ENCODE peak calls at places on chromosomes 5 and 9, in ten cellular contexts. W is ovary; S is left lung; M is naive thymus-derived CD4-positive, alpha-beta T cell; T is fibroblast of lung; D is IMR-90; J is PC-9; Y is AG04450; N is mesendoderm; O is heart left ventricle. R is an unnamed sample.

GRCh38 chr9:75775966-75776691 is 114.3 kb upstream of the PCSK5 start:
- DNase-seq in W (no peak), S (no peak), M (no peak), T (no peak), D (no peak), J (no peak), Y (no peak), N (no peak), O (no peak), R (no peak)

GRCh38 chr9:131720330-131720729 is 19.5 kb downstream of the RAPGEF1 start:
- DNase-seq in W (no peak), S (no peak), M (no peak), T (no peak), D (no peak), J (no peak), Y (no peak), N (no peak), O (no peak), R (no peak)

GRCh38 chr9:121700165-121700830 is 48.9 kb downstream of the DAB2IP start:
- DNase-seq in W (peak), S (peak), M (no peak), T (peak), D (peak), J (peak), Y (no peak), N (peak), O (peak), R (peak)

GRCh38 chr9:87445646-87446045 is 52.0 kb upstream of the DAPK1 start:
- DNase-seq in W (no peak), S (no peak), M (peak), T (peak), D (peak), J (peak), Y (no peak), N (peak), O (peak), R (peak)

GRCh38 chr9:10562581-10563343 is 50.0 kb downstream of the PTPRD start:
- DNase-seq in W (no peak), S (no peak), M (no peak), T (peak), D (no peak), J (no peak), Y (no peak), N (peak), O (no peak), R (no peak)

GRCh38 chr5:72252574-72253155 is 67.4 kb downstream of the MRPS27 start:
- DNase-seq in W (no peak), S (no peak), M (no peak), T (peak), D (no peak), J (no peak), Y (no peak), N (no peak), O (no peak), R (no peak)

GRCh38 chr9:34384368-34385165 is 7.9 kb upstream of the MYORG start:
- DNase-seq in W (no peak), S (no peak), M (no peak), T (no peak), D (no peak), J (no peak), Y (no peak), N (no peak), O (no peak), R (no peak)

GRCh38 chr5:1806199-1806598 is 5.0 kb downstream of the NDUFS6 start:
- DNase-seq in W (no peak), S (no peak), M (no peak), T (no peak), D (no peak), J (no peak), Y (no peak), N (no peak), O (no peak), R (no peak)

GRCh38 chr5:151063136-151063544 is 17.7 kb downstream of the TNIP1 start:
- DNase-seq in W (peak), S (no peak), M (no peak), T (peak), D (peak), J (no peak), Y (no peak), N (no peak), O (peak), R (no peak)

GRCh38 chr9:132125944-132126720 is 35.7 kb upstream of the NTNG2 start:
- DNase-seq in W (no peak), S (no peak), M (no peak), T (no peak), D (no peak), J (no peak), Y (no peak), N (no peak), O (no peak), R (no peak)

GRCh38 chr9:133692364-133692985 is 45.7 kb downstream of the SARDH start:
- DNase-seq in W (no peak), S (peak), M (no peak), T (no peak), D (no peak), J (no peak), Y (no peak), N (no peak), O (peak), R (no peak)

GRCh38 chr5:96885518-96886338 is 9.4 kb downstream of the ERAP2 start:
- DNase-seq in W (no peak), S (no peak), M (peak), T (peak), D (no peak), J (no peak), Y (no peak), N (no peak), O (no peak), R (no peak)

GRCh38 chr9:125091121-125091520 is 52.2 kb downstream of the SCAI start:
- DNase-seq in W (no peak), S (no peak), M (no peak), T (no peak), D (no peak), J (no peak), Y (no peak), N (no peak), O (no peak), R (no peak)

DNA sequence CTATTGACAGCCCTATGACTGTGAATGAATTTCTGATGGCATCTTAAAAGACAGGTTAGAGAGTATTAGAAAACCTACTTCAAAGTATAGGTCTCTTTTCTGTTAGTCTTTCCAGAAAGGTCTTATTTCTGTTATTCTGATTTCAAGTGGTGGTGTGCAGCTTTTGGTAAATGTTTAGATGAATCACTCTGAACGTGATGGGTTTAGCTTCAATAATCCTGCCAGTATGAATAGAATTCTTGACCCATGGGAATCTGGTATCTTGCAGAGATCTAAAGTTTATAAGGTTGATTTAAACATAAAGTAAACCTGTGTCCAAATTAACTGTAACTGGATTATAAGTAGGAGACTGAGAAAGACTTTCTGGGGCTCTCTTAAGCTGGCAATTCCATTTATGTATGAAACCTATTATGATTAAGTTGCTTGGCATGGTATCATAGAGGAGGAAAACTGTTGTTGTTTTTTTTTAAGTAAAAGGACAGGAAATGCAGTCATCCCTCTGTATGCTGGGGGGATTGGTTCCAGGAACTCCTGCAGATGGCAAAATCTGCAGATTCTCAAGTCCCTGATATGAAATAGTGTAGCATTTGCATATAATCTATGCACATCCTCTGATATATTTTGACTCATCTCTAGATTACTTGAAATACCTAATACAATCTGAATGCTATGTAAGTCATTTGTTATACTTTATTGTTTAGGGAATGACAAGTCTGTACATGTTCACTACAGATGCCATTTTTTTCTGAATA is 77.0 kb upstream of the ADAMTS19 start:
- DNase-seq in W (no peak), S (no peak), M (no peak), T (peak), D (peak), J (no peak), Y (no peak), N (no peak), O (no peak), R (no peak)
- H3K27ac ChIP-seq in W (no peak), S (no peak), M (no peak), T (no peak), D (peak), J (no peak), Y (no peak), N (no peak), O (no peak), R (no peak)

GRCh38 chr5:172185096-172185461 is 2.9 kb downstream of the STK10 start:
- DNase-seq in W (no peak), S (no peak), M (no peak), T (no peak), D (no peak), J (no peak), Y (no peak), N (no peak), O (no peak), R (no peak)
- H3K27ac ChIP-seq in W (no peak), S (peak), M (peak), T (no peak), D (no peak), J (peak), Y (no peak), N (no peak), O (peak), R (peak)

DNA sequence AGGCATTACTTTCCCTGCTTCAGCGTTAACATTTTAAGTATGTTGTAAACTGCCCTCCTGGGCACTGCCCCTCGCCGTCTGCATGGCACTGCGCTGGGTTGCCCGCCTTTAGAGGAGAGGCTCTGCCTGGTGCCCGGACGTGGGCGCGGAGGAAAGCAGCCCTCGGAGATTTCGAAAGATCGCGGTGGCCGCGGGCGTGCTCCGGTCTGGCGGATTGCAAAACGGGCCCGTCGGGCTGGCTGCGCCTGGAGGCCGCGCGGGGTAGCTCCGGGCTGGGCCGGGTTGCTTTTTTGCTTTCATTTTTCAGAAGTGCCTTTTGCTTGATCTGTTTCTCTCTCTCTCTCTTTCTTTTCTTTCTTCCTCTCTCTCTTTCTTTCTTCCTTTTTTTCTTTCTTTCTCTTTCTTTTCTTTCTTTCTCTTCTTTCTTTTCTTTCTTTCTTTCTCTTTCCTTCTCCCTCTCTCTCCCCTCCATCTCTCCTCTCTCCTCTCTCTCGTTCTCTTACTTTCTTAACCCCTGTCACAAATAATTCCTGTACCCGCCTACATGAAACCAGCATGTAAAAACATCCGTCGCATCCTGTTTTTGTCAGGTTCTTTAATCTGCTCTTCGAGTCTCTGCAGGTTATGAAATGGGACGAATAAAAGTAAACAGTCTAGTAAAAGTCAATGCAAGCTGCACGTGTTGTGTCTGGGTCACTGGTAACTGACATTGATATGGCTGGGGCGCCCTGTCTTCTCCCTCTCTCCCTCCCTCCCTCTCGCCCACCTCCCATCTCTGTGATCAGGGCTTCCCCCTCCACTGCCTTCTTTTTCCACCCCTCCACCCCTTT is 1.7 kb downstream of the FST start:
- DNase-seq in W (peak), S (peak), M (peak), T (peak), D (peak), J (peak), Y (no peak), N (peak), O (peak), R (peak)
- H3K27ac ChIP-seq in W (no peak), S (peak), M (no peak), T (peak), D (peak), J (no peak), Y (peak), N (no peak), O (peak), R (peak)

DNA sequence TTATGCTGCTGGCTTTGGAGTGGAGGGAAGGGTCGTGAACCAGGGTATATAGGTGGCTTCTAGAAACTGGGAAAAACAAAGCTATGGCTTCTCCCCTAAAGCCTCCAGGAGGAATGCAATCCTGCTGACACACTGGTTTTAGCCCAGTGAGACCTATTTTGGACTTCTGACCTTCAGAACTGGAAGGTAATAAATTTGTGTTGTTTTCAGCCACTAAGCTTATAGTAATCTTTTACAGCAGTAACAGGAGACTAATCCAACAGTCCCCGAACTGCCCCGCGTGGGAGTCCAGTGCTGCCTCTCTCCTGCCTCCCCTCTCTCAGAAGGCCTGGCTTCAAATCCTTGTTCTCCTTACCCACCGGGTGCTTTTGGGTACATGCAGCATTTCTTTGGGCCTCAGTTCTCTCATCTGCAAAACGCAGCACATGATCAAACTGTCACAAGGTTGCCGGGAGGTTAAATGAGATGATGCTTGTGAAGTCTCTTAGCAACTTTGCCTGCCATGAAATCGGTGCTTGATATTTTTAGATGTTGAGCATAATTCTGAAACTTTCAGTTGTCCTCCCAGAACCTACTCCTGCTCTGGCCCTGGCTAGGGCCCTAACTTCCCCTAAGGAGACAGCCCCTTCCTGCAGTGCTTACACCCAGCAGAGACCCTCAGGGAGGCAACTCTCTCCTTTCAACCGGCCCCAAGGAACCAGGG is 127.3 kb upstream of the BOD1 start:
- DNase-seq in W (no peak), S (no peak), M (no peak), T (no peak), D (no peak), J (no peak), Y (no peak), N (no peak), O (no peak), R (no peak)
- H3K27ac ChIP-seq in W (no peak), S (no peak), M (no peak), T (no peak), D (no peak), J (no peak), Y (no peak), N (no peak), O (no peak), R (no peak)

DNA sequence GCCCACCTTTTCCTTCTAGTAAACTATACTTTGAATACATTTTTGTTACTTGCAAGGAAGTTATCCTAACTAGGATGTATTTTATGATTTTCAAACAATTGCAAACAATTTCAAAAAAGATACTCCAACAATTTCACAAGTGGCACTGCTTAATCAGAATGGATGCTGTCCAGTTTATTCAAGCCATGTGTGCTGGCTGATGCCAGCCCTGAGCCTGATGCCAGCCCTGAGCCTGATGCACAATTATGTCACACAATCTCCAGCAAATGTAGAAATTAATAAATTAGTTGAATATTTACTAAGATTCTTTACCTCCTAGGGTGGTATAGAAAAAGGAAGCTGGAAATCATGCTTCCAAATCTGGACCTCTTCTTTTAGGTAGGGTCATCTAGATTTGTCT is 5.6 kb upstream of the C6 start:
- DNase-seq in W (no peak), S (no peak), M (no peak), T (no peak), D (no peak), J (no peak), Y (no peak), N (no peak), O (no peak), R (no peak)
- H3K27ac ChIP-seq in W (no peak), S (no peak), M (no peak), T (no peak), D (no peak), J (no peak), Y (no peak), N (no peak), O (no peak), R (peak)

GRCh38 chr5:132001647-132002561 is 9.6 kb downstream of the ACSL6 start:
- DNase-seq in W (no peak), S (no peak), M (no peak), T (peak), D (peak), J (peak), Y (no peak), N (peak), O (peak), R (peak)

GRCh38 chr5:132005591-132005990 is 5.9 kb downstream of the ACSL6 start:
- DNase-seq in W (no peak), S (no peak), M (no peak), T (no peak), D (no peak), J (no peak), Y (no peak), N (no peak), O (no peak), R (peak)

GRCh38 chr5:132003982-132004381 is 7.5 kb downstream of the ACSL6 start:
- DNase-seq in W (no peak), S (no peak), M (no peak), T (no peak), D (no peak), J (no peak), Y (no peak), N (no peak), O (no peak), R (peak)

GRCh38 chr5:132002701-132003100 is 8.8 kb downstream of the ACSL6 start:
- DNase-seq in W (no peak), S (no peak), M (no peak), T (no peak), D (no peak), J (no peak), Y (no peak), N (peak), O (no peak), R (peak)

DNA sequence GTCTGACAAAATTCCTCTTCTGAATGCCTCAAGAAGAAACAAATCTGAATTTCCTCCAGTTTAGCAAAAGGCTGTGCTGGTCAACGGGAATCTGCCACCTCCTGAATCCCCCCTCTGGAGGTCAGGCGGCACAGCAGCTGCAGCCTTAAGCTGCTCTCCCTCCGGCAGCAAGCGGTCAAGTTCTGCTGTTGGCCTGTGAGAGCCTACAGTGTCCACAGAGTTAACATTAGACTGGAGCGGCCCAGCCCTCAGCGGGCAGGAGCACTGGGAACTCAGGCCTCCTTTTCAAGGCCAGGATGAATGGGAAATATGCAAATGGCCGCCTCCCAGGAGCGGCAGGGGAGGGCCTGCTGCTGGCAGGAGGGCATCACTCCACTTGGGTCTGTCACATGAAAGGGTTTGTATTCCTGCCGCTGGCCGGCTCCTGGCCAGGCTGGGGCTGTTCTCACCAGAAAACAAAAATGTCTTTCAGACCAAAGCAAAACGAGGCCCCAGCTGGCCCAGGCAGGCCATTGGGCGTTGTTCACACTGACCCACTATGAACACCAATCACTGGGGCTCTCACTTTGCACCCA is 8.2 kb downstream of the ACSL6 start:
- DNase-seq in W (no peak), S (no peak), M (no peak), T (peak), D (peak), J (no peak), Y (no peak), N (peak), O (no peak), R (peak)
- H3K27ac ChIP-seq in W (no peak), S (no peak), M (no peak), T (no peak), D (no peak), J (no peak), Y (no peak), N (no peak), O (no peak), R (no peak)

DNA sequence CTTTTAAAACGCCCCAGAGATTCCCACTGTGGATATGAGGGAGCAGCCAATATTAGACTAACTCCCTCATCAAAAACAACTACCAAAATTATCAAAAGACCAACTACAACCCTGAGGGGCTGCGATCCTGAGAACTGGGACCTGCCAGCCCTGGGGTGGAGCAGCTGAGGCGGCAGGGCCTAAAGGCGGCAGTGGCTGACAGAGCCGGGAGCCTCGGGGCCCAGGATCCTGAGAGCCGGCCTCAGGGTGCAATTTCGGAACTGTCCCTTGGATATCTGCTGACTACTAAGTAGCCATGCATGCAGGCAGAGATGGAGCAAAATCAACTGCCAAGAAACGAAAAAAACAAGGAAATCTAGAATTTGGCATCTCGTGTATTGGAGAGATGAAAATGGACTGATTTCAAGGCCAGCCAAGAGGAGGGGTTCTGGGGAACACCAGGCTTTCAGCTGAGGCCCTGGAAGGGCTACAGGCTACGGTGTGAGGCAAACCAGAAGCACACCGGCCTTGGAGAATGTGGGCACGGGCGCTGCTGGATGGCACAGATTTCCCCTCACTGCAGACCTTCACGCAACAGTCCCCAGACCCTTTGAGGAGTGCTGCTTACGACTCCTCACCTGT is 63.6 kb upstream of the UBAC1 start:
- DNase-seq in W (peak), S (no peak), M (no peak), T (no peak), D (no peak), J (no peak), Y (no peak), N (no peak), O (no peak), R (no peak)
- H3K27ac ChIP-seq in W (no peak), S (peak), M (no peak), T (no peak), D (no peak), J (no peak), Y (no peak), N (no peak), O (no peak), R (peak)

GRCh38 chr5:146341854-146342253 is 3.2 kb downstream of the POU4F3 start:
- DNase-seq in W (no peak), S (no peak), M (no peak), T (no peak), D (no peak), J (no peak), Y (no peak), N (no peak), O (no peak), R (no peak)
- H3K27ac ChIP-seq in W (no peak), S (no peak), M (no peak), T (no peak), D (no peak), J (no peak), Y (no peak), N (no peak), O (no peak), R (no peak)